ENCODE peak calls at places on chromosome 21, in five cellular contexts. B is glutamatergic neuron, A is HTR-8/SVneo, O is NB4, Y is stromal cell of bone marrow. W is an unnamed sample.
A peak's percentile ranks its signal among the peaks of the same experiment; 100 is the strongest.

GRCh38 chr21:34707876-34708325 is 39.1 kb downstream of the CLIC6 start:
- DNase-seq in B (no peak), A (no peak), O (peak; percentile 17), Y (no peak), W (no peak)

GRCh38 chr21:42114646-42115045 is 43.5 kb downstream of the UMODL1 start:
- DNase-seq in B (no peak), A (no peak), O (no peak), Y (no peak), W (peak; percentile 29)

GRCh38 chr21:42039470-42039901 is 29.3 kb upstream of the ZBTB21 start:
- DNase-seq in B (no peak), A (no peak), O (no peak), Y (peak; percentile 54), W (peak; percentile 77)

GRCh38 chr21:41868062-41868710 is 11.0 kb downstream of the PRDM15 start:
- DNase-seq in B (no peak), A (no peak), O (no peak), Y (no peak), W (no peak)

GRCh38 chr21:45954271-45954670 is 27.3 kb upstream of the COL6A1 start:
- DNase-seq in B (no peak), A (no peak), O (no peak), Y (peak; percentile 64), W (no peak)

GRCh38 chr21:33241846-33242245 is 12.1 kb downstream of the IFNAR2 start:
- DNase-seq in B (no peak), A (no peak), O (peak; percentile 56), Y (no peak), W (no peak)

GRCh38 chr21:38645282-38645681 is 147.0 kb upstream of the ERG start:
- DNase-seq in B (no peak), A (no peak), O (no peak), Y (peak; percentile 92), W (no peak)

GRCh38 chr21:45439901-45440461 is 35.0 kb downstream of the COL18A1 start:
- DNase-seq in B (no peak), A (no peak), O (no peak), Y (no peak), W (no peak)

GRCh38 chr21:42841156-42841915 is 38.0 kb downstream of the WDR4 start:
- DNase-seq in B (no peak), A (no peak), O (no peak), Y (no peak), W (no peak)

GRCh38 chr21:41023936-41024335 is 144.0 kb upstream of the BACE2 start:
- DNase-seq in B (no peak), A (no peak), O (no peak), Y (no peak), W (no peak)

GRCh38 chr21:43467785-43468184 is 40.9 kb upstream of the SIK1 start:
- DNase-seq in B (no peak), A (no peak), O (no peak), Y (no peak), W (no peak)

GRCh38 chr21:41399401-41399800 is 26.6 kb upstream of the MX1 start:
- DNase-seq in B (no peak), A (no peak), O (peak; percentile 55), Y (no peak), W (peak; percentile 22)

GRCh38 chr21:43864313-43864805 is 664 bp upstream of the AGPAT3 start:
- DNase-seq in B (no peak), A (no peak), O (peak; percentile 53), Y (no peak), W (peak; percentile 85)

GRCh38 chr21:34276711-34277425 is 86.9 kb upstream of the KCNE2 start:
- DNase-seq in B (no peak), A (no peak), O (peak; percentile 2), Y (peak; percentile 9), W (no peak)

GRCh38 chr21:40844935-40845334 is 2.0 kb downstream of the DSCAM start:
- DNase-seq in B (no peak), A (no peak), O (no peak), Y (no peak), W (no peak)

GRCh38 chr21:38486221-38486620 is 12.1 kb downstream of the ERG start:
- DNase-seq in B (no peak), A (no peak), O (no peak), Y (no peak), W (peak; percentile 59)

GRCh38 chr21:42677339-42678117 is 24.1 kb downstream of the PDE9A start:
- DNase-seq in B (peak; percentile 18), A (peak; percentile 56), O (peak; percentile 93), Y (peak; percentile 39), W (no peak)

GRCh38 chr21:14691924-14692323 is 145.8 kb upstream of the SAMSN1 start:
- DNase-seq in B (no peak), A (no peak), O (no peak), Y (no peak), W (no peak)

GRCh38 chr21:32771134-32771523 is 426 bp downstream of the PAXBP1 start:
- DNase-seq in B (peak; percentile 73), A (peak; percentile 37), O (peak; percentile 76), Y (peak; percentile 23), W (peak; percentile 84)

GRCh38 chr21:44984428-44984791 is 44.6 kb downstream of the SLX9 start:
- DNase-seq in B (peak; percentile 62), A (no peak), O (no peak), Y (no peak), W (peak; percentile 73)

GRCh38 chr21:41477641-41478318 is 30.2 kb downstream of the TMPRSS2 start:
- DNase-seq in B (no peak), A (no peak), O (no peak), Y (no peak), W (no peak)

GRCh38 chr21:40717008-40717407 is 129.9 kb downstream of the DSCAM start:
- DNase-seq in B (no peak), A (no peak), O (no peak), Y (no peak), W (no peak)

GRCh38 chr21:36700295-36700960 is 1.5 kb downstream of the SIM2 start:
- DNase-seq in B (peak; percentile 41), A (no peak), O (no peak), Y (no peak), W (no peak)

GRCh38 chr21:39006653-39007417 is 176.4 kb downstream of the PSMG1 start:
- DNase-seq in B (no peak), A (no peak), O (peak; percentile 68), Y (no peak), W (peak; percentile 93)

GRCh38 chr21:46000731-46001641 is 19.4 kb downstream of the COL6A1 start:
- DNase-seq in B (peak; percentile 26), A (no peak), O (no peak), Y (no peak), W (no peak)

GRCh38 chr21:30216041-30216723 is at the start of gene CLDN8:
- DNase-seq in B (no peak), A (no peak), O (no peak), Y (no peak), W (no peak)

GRCh38 chr21:44074315-44074958 is 32.8 kb upstream of the PWP2 start:
- DNase-seq in B (no peak), A (no peak), O (no peak), Y (no peak), W (no peak)

GRCh38 chr21:36917487-36918158 is 48.8 kb downstream of the HLCS start:
- DNase-seq in B (peak; percentile 30), A (peak; percentile 59), O (peak; percentile 17), Y (peak; percentile 12), W (no peak)

GRCh38 chr21:34820051-34820450 is 151.3 kb downstream of the CLIC6 start:
- DNase-seq in B (no peak), A (no peak), O (peak; percentile 44), Y (no peak), W (no peak)

GRCh38 chr21:28089599-28090421 is 902.9 kb downstream of the LTN1 start:
- DNase-seq in B (no peak), A (no peak), O (no peak), Y (no peak), W (peak; percentile 44)

GRCh38 chr21:41610042-41610839 is 102.3 kb upstream of the TMPRSS2 start:
- DNase-seq in B (peak; percentile 75), A (no peak), O (peak; percentile 61), Y (no peak), W (peak; percentile 80)

GRCh38 chr21:38448619-38449186 is 49.6 kb downstream of the ERG start:
- DNase-seq in B (no peak), A (no peak), O (peak; percentile 78), Y (no peak), W (no peak)

GRCh38 chr21:41079159-41079558 is 88.8 kb upstream of the BACE2 start:
- DNase-seq in B (no peak), A (no peak), O (no peak), Y (no peak), W (no peak)

GRCh38 chr21:41883582-41883981 is 4.4 kb upstream of the PRDM15 start:
- DNase-seq in B (no peak), A (no peak), O (no peak), Y (no peak), W (no peak)